ENCODE peak calls at places on chromosomes 2 and 18, in eight cellular contexts. X is CD4-positive, alpha-beta T cell; K is spleen; S is HepG2; Q is adrenal gland; T is right atrium auricular region; Z is mammary epithelial cell; C is CD4-positive, alpha-beta memory T cell. W is an unnamed sample.

GRCh38 chr18:25786778-25787177 is 303.6 kb downstream of the SS18 start:
- DNase-seq in S (no peak), K (no peak), Z (peak), C (no peak), T (no peak), Q (peak), X (no peak), W (no peak)

GRCh38 chr2:157439792-157440186 is 4.1 kb downstream of the CYTIP start:
- DNase-seq in K (no peak), Z (no peak), C (peak), X (no peak), S (no peak), Q (no peak), T (no peak), W (no peak)

GRCh38 chr2:201452856-201453643 is 1.5 kb downstream of the STRADB start:
- DNase-seq in T (no peak), Q (no peak), X (no peak), S (no peak), C (no peak), Z (no peak), K (no peak), W (no peak)

GRCh38 chr2:96977631-96978195 is 8.7 kb downstream of the FAM178B start:
- DNase-seq in Z (peak), T (no peak), X (no peak), K (no peak), Q (no peak), S (no peak), C (peak), W (no peak)

GRCh38 chr2:103788875-103789715 is 1027.3 kb downstream of the TMEM182 start:
- DNase-seq in X (no peak), Z (no peak), K (no peak), Q (peak), T (no peak), C (no peak), S (peak), W (no peak)

GRCh38 chr2:240962371-240963064 is 35.9 kb upstream of the SNED1 start:
- DNase-seq in Q (peak), K (peak), S (peak), Z (no peak), T (peak), X (no peak), C (no peak), W (no peak)

GRCh38 chr2:3631161-3631850 is 26.7 kb upstream of the ALLC start:
- DNase-seq in K (peak), S (no peak), T (no peak), Z (no peak), C (no peak), X (no peak), Q (no peak), W (peak)

GRCh38 chr2:178331474-178332431 is 119.2 kb downstream of the PRKRA start:
- DNase-seq in C (no peak), Z (peak), X (no peak), T (no peak), S (peak), K (no peak), Q (no peak), W (no peak)

GRCh38 chr2:232508246-232508645 is 11.9 kb upstream of the PRSS56 start:
- DNase-seq in K (no peak), Q (no peak), T (no peak), X (no peak), Z (no peak), S (no peak), C (no peak), W (no peak)

GRCh38 chr2:62577994-62578836 is 72.2 kb upstream of the TMEM17 start:
- DNase-seq in Z (peak), C (no peak), T (no peak), S (peak), K (no peak), X (no peak), Q (no peak), W (no peak)

GRCh38 chr2:68272246-68272987 is 20.1 kb upstream of the PPP3R1 start:
- DNase-seq in K (no peak), T (no peak), Q (no peak), C (no peak), Z (no peak), S (no peak), X (no peak), W (no peak)

GRCh38 chr2:79640001-79640400 is 127.2 kb downstream of the CTNNA2 start:
- DNase-seq in K (no peak), Z (no peak), Q (no peak), C (no peak), X (no peak), S (no peak), T (no peak), W (no peak)

GRCh38 chr18:26438980-26439379 is 109.4 kb downstream of the KCTD1 start:
- DNase-seq in C (no peak), S (no peak), T (no peak), X (no peak), K (no peak), Z (no peak), Q (no peak), W (peak)

GRCh38 chr2:154489271-154489858 is 209.1 kb upstream of the KCNJ3 start:
- DNase-seq in Z (no peak), X (no peak), K (no peak), Q (no peak), C (no peak), T (no peak), S (no peak), W (no peak)

GRCh38 chr18:32470136-32470712 is 458 bp downstream of the GAREM1 start:
- DNase-seq in C (no peak), T (no peak), X (no peak), K (peak), Q (peak), Z (no peak), S (no peak), W (no peak)

GRCh38 chr2:232455426-232456255 is at the start of gene ALPI:
- DNase-seq in X (no peak), T (no peak), C (no peak), Q (no peak), K (peak), S (no peak), Z (no peak), W (peak)

GRCh38 chr2:62309465-62310091 is 113.7 kb downstream of the B3GNT2 start:
- DNase-seq in Z (no peak), X (no peak), C (no peak), S (no peak), K (no peak), T (no peak), Q (peak), W (no peak)

GRCh38 chr2:213156682-213157081 is 5.3 kb upstream of the IKZF2 start:
- DNase-seq in Z (no peak), T (no peak), C (no peak), S (no peak), Q (no peak), X (no peak), K (no peak), W (no peak)

GRCh38 chr2:191811807-191812602 is 34.9 kb downstream of the CAVIN2 start:
- DNase-seq in X (no peak), Q (peak), T (peak), Z (peak), K (no peak), S (peak), C (no peak), W (peak)

GRCh38 chr2:23563673-23564617 is 179.0 kb downstream of the KLHL29 start:
- DNase-seq in C (no peak), S (no peak), T (peak), X (no peak), Q (no peak), Z (peak), K (no peak), W (no peak)

GRCh38 chr2:26327291-26328272 is 18.4 kb upstream of the SELENOI start:
- DNase-seq in T (no peak), X (no peak), S (no peak), Z (peak), C (no peak), K (no peak), Q (no peak), W (no peak)

DNA sequence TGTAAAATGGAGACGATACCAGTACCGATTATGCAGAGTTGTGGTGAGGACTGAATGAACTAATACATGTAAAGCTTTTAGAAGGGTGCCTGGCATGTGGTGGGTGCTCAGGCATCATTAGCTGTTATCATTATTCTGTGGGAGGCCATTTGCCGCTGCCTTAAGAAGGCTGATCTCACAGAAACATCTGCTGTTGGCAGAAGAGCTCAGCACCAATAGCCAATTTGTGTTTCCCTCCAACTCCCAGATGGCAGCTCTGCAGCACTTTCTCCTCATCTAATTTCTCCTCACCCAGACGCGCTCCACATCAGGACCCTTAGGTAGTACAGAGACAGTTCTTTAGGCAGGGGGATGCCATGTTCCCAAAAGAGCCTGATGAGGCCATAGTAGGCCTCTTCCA is 15.8 kb upstream of the CYP1B1 start:
- DNase-seq in S (no peak), T (no peak), X (no peak), Q (no peak), K (no peak), C (no peak), Z (no peak), W (no peak)
- H3K27ac ChIP-seq in S (no peak), T (peak), X (no peak), Q (peak), K (peak), C (no peak), Z (no peak), W (peak)

DNA sequence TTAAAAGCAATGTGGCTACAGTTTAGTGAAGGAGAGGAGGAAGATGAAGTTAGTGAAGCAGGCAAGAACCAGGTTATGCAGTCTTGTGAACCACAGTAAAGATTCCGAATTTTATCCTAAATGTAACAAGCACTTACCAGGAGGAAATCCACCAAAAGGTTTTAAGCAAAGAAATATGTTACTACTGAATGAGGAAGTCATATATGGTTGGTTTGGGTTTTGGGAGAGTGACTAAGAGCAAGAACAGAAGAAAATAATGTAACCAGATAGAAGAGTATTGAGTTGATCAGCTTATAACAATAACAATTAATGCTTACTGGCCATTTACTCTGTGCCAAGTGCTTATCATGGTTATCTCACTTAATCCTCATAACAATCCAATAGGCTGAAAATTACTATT is 1.9 kb downstream of the USP37 start:
- DNase-seq in S (no peak), X (no peak), Z (no peak), C (no peak), K (no peak), Q (no peak), T (no peak), W (no peak)
- H3K27ac ChIP-seq in S (no peak), X (no peak), Z (no peak), C (peak), K (no peak), Q (peak), T (no peak), W (no peak)

DNA sequence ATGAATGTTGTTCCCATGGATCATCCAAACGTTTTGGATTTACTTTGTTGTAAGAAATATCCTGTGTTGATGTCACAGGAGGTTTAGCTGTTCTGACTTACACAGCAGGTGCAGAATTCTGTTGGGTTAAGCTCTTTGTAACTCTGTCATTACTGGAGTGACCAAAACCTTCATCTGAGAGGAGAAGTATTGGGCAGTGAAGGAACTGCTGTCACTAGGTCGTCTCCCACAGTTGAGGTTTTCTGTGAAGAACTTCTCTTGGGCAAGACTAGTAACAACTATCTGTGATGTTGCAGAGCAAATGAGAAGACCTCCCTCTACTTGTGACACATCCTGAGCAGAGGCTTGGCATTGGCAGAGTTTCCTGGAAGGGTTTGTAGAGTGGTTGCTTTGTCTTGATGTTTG is 2.9 kb downstream of the SPTBN1 start:
- DNase-seq in Z (peak), C (no peak), T (no peak), K (no peak), S (no peak), Q (no peak), X (no peak), W (no peak)
- H3K27ac ChIP-seq in Z (no peak), C (no peak), T (peak), K (peak), S (no peak), Q (peak), X (no peak), W (peak)

DNA sequence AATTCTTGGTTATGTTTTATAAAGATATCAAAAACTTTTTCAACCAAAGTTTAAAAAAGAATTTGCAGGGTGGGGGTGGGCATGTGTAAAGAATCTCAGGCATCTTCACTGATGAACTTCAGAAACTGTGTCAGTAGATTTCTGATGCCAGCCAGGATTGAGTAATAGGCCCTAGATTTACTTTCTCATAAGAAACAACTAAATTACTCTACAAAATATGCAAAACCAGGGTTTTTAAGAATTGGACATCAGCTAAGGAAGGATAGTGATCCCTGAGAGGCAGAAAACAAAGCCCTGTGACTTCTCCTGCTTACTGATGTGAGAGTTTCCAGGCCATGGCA is 11.9 kb upstream of the IL1R1 start:
- DNase-seq in S (no peak), Q (no peak), X (no peak), C (no peak), Z (no peak), K (no peak), T (no peak), W (no peak)
- H3K27ac ChIP-seq in S (no peak), Q (no peak), X (no peak), C (no peak), Z (no peak), K (no peak), T (no peak), W (no peak)

GRCh38 chr2:176088937-176089842 is 3.3 kb upstream of the HOXD13 start:
- DNase-seq in Z (no peak), X (no peak), C (no peak), T (no peak), K (no peak), Q (no peak), S (no peak), W (no peak)
- H3K27ac ChIP-seq in Z (no peak), X (no peak), C (no peak), T (no peak), K (no peak), Q (no peak), S (no peak), W (no peak)

DNA sequence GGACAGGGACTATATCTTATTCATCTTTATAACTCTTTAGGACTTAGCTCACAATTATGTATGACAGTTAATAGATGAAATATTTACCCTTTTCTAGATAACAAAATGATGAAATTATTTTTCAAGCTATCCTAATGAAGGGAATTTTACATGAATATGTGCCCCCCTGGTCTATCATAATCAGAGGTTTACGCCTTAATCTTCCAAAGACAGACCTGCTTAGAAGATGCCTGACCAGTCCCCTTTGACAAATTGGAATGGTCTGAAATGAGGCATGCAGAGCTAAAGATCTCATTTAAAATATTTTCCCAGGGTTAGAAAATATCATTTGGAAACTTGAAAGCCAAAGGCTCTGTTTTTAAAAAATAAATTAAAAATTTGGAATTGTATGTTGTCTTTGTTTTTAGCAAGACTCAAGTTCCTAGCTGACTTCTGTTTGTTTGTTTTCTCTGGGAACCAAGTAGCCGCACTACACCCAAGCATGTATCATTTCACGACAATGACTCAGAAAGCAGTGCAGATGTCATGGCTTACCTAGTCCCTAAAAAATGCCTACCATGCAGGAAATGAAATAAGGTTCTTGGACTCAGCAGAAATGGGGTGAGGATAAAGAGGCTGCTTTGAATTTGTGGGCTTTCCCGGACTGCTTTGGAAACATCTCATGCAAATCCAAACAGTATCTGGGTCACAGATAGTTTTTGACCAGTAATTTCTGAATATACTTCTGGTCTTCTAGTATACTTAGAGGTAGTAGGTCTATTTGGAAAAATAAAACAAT is 162.1 kb downstream of the ZEB2 start:
- DNase-seq in T (no peak), Q (no peak), Z (peak), K (no peak), X (no peak), S (peak), C (no peak), W (no peak)
- H3K27ac ChIP-seq in T (peak), Q (peak), Z (peak), K (peak), X (no peak), S (no peak), C (no peak), W (peak)

DNA sequence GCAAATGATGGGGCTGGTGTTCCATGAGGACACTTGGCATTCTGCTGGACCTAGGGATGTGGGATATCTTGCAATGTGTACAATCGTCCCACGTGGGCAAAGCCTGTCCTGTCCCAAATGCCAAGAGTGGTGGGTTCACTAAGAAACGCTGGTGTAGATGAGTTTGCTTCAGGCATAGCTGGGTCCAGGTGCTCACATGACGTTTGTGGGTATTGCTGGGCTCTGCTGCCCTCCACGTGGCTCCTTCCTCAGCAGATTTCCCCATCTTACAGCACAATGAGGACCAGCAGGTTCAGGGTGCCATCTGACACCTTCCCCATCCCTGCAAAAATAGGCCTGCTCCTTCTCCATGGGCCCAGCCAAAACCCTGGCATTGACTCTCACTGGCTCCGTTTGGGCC is 105.9 kb downstream of the SEPTIN10 start:
- DNase-seq in C (no peak), X (no peak), Z (no peak), S (no peak), T (no peak), K (no peak), Q (no peak), W (no peak)
- H3K27ac ChIP-seq in C (no peak), X (no peak), Z (no peak), S (no peak), T (no peak), K (no peak), Q (no peak), W (no peak)